ENCODE peak calls at places on chromosomes 11 and 22, in seven cellular contexts. O is H1, V is H54, B is IMR-90, L is esophagus squamous epithelium, C is sigmoid colon, W is testis. U is an unnamed sample.

GRCh38 chr22:37254867-37255233 is 10.8 kb upstream of the RAC2 start:
- DNase-seq in O (no peak), V (no peak), B (peak; percentile 54), L (no peak), C (no peak), W (no peak), U (no peak)

GRCh38 chr11:78406568-78407196 is 10.9 kb downstream of the GAB2 start:
- DNase-seq in O (no peak), V (no peak), B (no peak), L (no peak), C (no peak), W (no peak), U (no peak)

GRCh38 chr11:93740802-93741093 is 547 bp downstream of the TAF1D start:
- DNase-seq in O (no peak), V (no peak), B (peak; percentile 49), L (no peak), C (peak; percentile 79), W (peak; percentile 70), U (peak; percentile 72)

GRCh38 chr11:30454108-30454507 is 131.2 kb downstream of the ARL14EP start:
- DNase-seq in O (no peak), V (no peak), B (no peak), L (no peak), C (no peak), W (no peak), U (no peak)

GRCh38 chr11:129249351-129249750 is 57.2 kb upstream of the ARHGAP32 start:
- DNase-seq in O (no peak), V (no peak), B (peak; percentile 87), L (no peak), C (no peak), W (no peak), U (no peak)

GRCh38 chr11:131688056-131688693 is 317.8 kb downstream of the NTM start:
- DNase-seq in O (peak; percentile 23), V (peak; percentile 67), B (peak; percentile 41), L (no peak), C (no peak), W (peak; percentile 69), U (peak; percentile 46)

GRCh38 chr11:11973361-11973800 is 35.0 kb downstream of the DKK3 start:
- DNase-seq in O (no peak), V (no peak), B (peak; percentile 72), L (no peak), C (peak; percentile 88), W (peak; percentile 86), U (no peak)

GRCh38 chr11:115745545-115746265 is 241.5 kb upstream of the CADM1 start:
- DNase-seq in O (no peak), V (no peak), B (no peak), L (no peak), C (no peak), W (no peak), U (no peak)

GRCh38 chr11:368414-369335 is 624 bp upstream of the B4GALNT4 start:
- DNase-seq in O (no peak), V (peak; percentile 84), B (peak; percentile 18), L (no peak), C (no peak), W (peak; percentile 50), U (no peak)

GRCh38 chr11:18705651-18706281 is 7.2 kb downstream of the TMEM86A start:
- DNase-seq in O (no peak), V (no peak), B (no peak), L (no peak), C (peak; percentile 80), W (peak; percentile 27), U (no peak)

GRCh38 chr11:32427616-32427934 is 7.8 kb downstream of the WT1 start:
- DNase-seq in O (no peak), V (no peak), B (no peak), L (no peak), C (no peak), W (no peak), U (no peak)

GRCh38 chr11:78100276-78101040 is 20.8 kb upstream of the NDUFC2 start:
- DNase-seq in O (no peak), V (no peak), B (no peak), L (no peak), C (no peak), W (no peak), U (no peak)

GRCh38 chr11:119361056-119361787 is 14.7 kb upstream of the MFRP start:
- DNase-seq in O (no peak), V (peak; percentile 73), B (peak; percentile 87), L (no peak), C (peak; percentile 72), W (no peak), U (no peak)

GRCh38 chr11:72836111-72836510 is 21.9 kb downstream of the ATG16L2 start:
- DNase-seq in O (no peak), V (no peak), B (no peak), L (no peak), C (peak; percentile 66), W (no peak), U (no peak)

GRCh38 chr11:74090701-74091100 is 80.1 kb downstream of the C2CD3 start:
- DNase-seq in O (no peak), V (no peak), B (peak; percentile 29), L (no peak), C (no peak), W (no peak), U (peak; percentile 54)

GRCh38 chr22:32396746-32397145 is 15.3 kb downstream of the RTCB start:
- DNase-seq in O (no peak), V (no peak), B (no peak), L (no peak), C (no peak), W (no peak), U (no peak)

GRCh38 chr11:111851636-111852035 is 19.7 kb downstream of the ALG9 start:
- DNase-seq in O (no peak), V (no peak), B (peak; percentile 35), L (no peak), C (no peak), W (no peak), U (peak; percentile 5)

GRCh38 chr11:126918556-126918955 is 82.0 kb downstream of the KIRREL3 start:
- DNase-seq in O (no peak), V (no peak), B (peak; percentile 54), L (no peak), C (no peak), W (no peak), U (no peak)

GRCh38 chr22:31734512-31734911 is 15.4 kb downstream of the PRR14L start:
- DNase-seq in O (no peak), V (peak; percentile 20), B (peak; percentile 85), L (no peak), C (no peak), W (no peak), U (no peak)

GRCh38 chr11:94774345-94774744 is 6.2 kb downstream of the AMOTL1 start:
- DNase-seq in O (no peak), V (no peak), B (peak; percentile 48), L (no peak), C (no peak), W (no peak), U (no peak)

GRCh38 chr22:26418620-26419019 is 10.4 kb upstream of the ASPHD2 start:
- DNase-seq in O (no peak), V (no peak), B (no peak), L (no peak), C (no peak), W (no peak), U (no peak)

GRCh38 chr11:63537293-63538101 is 889 bp downstream of the PLAAT4 start:
- DNase-seq in O (no peak), V (no peak), B (peak; percentile 4), L (no peak), C (peak; percentile 92), W (peak; percentile 75), U (no peak)
- TF ChIP-seq POLR2A in O (no peak), V (no peak), B (no peak), L (no peak), C (peak; percentile 37), W (no peak), U (no peak)

DNA sequence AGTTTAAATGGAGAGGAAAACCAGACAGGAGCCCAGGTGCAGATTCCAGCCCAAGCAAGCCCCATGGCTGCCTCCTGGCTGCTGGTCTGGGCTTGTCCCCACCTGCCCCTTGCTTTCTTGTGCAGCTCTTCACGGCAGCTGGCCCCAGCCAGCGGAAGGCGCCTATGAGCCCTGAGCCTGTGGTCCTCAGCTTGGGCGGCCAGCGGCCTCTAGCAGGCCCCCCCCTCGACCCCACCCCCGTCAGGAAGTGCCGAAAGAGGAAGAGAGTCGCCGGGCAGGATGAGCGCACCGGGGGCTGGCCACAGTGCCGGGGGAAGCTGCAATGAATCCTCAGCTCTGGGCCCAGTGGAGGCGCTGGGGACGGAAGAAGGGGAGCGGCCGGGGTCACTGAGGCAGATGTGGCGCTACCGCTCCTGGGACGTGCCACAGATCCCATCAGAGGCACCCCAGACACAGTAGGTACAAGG is 2.1 kb upstream of the DGKZ start:
- DNase-seq in O (no peak), V (no peak), B (no peak), L (no peak), C (no peak), W (no peak), U (no peak)
- TF ChIP-seq POLR2A in O (peak; percentile 27), V (no peak), B (no peak), L (no peak), C (no peak), W (no peak), U (no peak)

DNA sequence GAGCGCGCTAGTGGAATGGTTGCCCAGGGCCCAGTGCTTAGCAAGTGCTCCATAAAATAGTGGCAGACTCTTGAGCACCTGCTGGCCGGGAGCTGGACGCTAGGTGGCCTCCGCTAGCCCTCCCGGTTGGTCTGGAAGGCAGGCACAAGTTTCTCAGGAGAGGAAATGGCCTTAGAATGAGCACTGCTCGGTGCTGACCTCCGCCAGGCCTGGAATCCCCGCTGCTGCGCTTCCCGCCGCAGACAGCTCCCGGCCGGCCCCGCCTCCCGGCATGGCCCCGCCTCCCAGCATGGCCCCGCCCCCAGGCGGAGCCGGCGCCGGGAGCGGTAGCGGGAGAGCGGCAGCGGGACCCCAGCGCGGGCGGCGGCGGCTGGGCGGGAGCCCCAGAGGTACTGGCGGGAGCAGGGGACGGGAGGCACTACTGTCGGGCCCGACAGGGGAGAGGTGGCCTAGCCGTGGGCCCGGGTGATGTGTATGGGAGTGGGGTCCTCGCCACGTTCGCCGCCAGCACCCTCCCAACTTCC is at the start of gene SIPA1:
- DNase-seq in O (peak; percentile 83), V (peak; percentile 97), B (peak; percentile 93), L (no peak), C (peak; percentile 86), W (peak; percentile 70), U (peak; percentile 85)
- TF ChIP-seq POLR2A in O (peak; percentile 74), V (peak; percentile 61), B (no peak), L (peak; percentile 69), C (peak; percentile 43), W (no peak), U (peak; percentile 76)

GRCh38 chr11:62546244-62546936 is at the start of gene AHNAK:
- DNase-seq in O (no peak), V (peak; percentile 46), B (peak; percentile 52), L (no peak), C (peak; percentile 94), W (peak; percentile 85), U (peak; percentile 76)

GRCh38 chr11:62543680-62544444 is 2.7 kb downstream of the AHNAK start:
- DNase-seq in O (no peak), V (no peak), B (no peak), L (no peak), C (peak; percentile 69), W (no peak), U (peak; percentile 29)

GRCh38 chr11:62544521-62545436 is 1.8 kb downstream of the AHNAK start:
- DNase-seq in O (no peak), V (peak; percentile 13), B (no peak), L (no peak), C (peak; percentile 69), W (no peak), U (peak; percentile 56)

GRCh38 chr11:62546937-62547625 is 475 bp upstream of the AHNAK start:
- DNase-seq in O (no peak), V (peak; percentile 50), B (peak; percentile 49), L (no peak), C (no peak), W (peak; percentile 47), U (no peak)

GRCh38 chr11:62545437-62546243 is 966 bp downstream of the AHNAK start:
- DNase-seq in O (peak; percentile 53), V (peak; percentile 79), B (peak; percentile 93), L (no peak), C (peak; percentile 97), W (peak; percentile 82), U (peak; percentile 61)
- TF ChIP-seq POLR2A in O (no peak), V (peak; percentile 64), B (no peak), L (peak; percentile 40), C (peak; percentile 56), W (no peak), U (no peak)

U was measured in erythroblast.